ENCODE peak calls at places on chromosomes 7 and 10, in six cellular contexts. One of them, this sample, is unnamed.

GRCh38 chr10:12634532-12634931 is 285.2 kb downstream of the CAMK1D start:
- DNase-seq in HepG2: no peak
- DNase-seq in SK-N-SH: no peak
- DNase-seq in HCT116: no peak
- DNase-seq in GM12878: no peak
- DNase-seq in K562: no peak
- DNase-seq in this sample: no peak

GRCh38 chr7:144629011-144629410 is 206.8 kb downstream of the TPK1 start:
- DNase-seq in K562: no peak
- DNase-seq in HCT116: no peak
- DNase-seq in HepG2: no peak
- DNase-seq in SK-N-SH: no peak
- DNase-seq in GM12878: no peak
- DNase-seq in this sample: no peak

GRCh38 chr10:71342850-71343773 is 24.1 kb downstream of the SLC29A3 start:
- DNase-seq in GM12878: no peak
- DNase-seq in HCT116: no peak
- DNase-seq in K562: no peak
- DNase-seq in SK-N-SH: no peak
- DNase-seq in HepG2: peak; percentile 74
- DNase-seq in this sample: no peak

GRCh38 chr7:2131791-2132190 is 101.0 kb downstream of the MAD1L1 start:
- DNase-seq in GM12878: no peak
- DNase-seq in HepG2: no peak
- DNase-seq in HCT116: no peak
- DNase-seq in SK-N-SH: no peak
- DNase-seq in K562: no peak
- DNase-seq in this sample: no peak

GRCh38 chr7:66255533-66256100 is 50.5 kb downstream of the TPST1 start:
- DNase-seq in SK-N-SH: no peak
- DNase-seq in HepG2: no peak
- DNase-seq in K562: no peak
- DNase-seq in GM12878: no peak
- DNase-seq in HCT116: no peak
- DNase-seq in this sample: no peak

GRCh38 chr10:97376413-97376812 is 24.7 kb downstream of the RRP12 start:
- DNase-seq in K562: no peak
- DNase-seq in HepG2: no peak
- DNase-seq in HCT116: no peak
- DNase-seq in SK-N-SH: no peak
- DNase-seq in GM12878: no peak
- DNase-seq in this sample: no peak

GRCh38 chr10:28367865-28368541 is 65.1 kb upstream of the MPP7 start:
- DNase-seq in GM12878: peak; percentile 68
- DNase-seq in HCT116: no peak
- DNase-seq in K562: no peak
- DNase-seq in SK-N-SH: no peak
- DNase-seq in HepG2: no peak
- DNase-seq in this sample: no peak

GRCh38 chr7:871900-872537 is 4.3 kb upstream of the GET4 start:
- DNase-seq in K562: no peak
- DNase-seq in HepG2: no peak
- DNase-seq in GM12878: no peak
- DNase-seq in SK-N-SH: no peak
- DNase-seq in HCT116: no peak
- DNase-seq in this sample: no peak

GRCh38 chr7:56079450-56080185 is 13.1 kb downstream of the PHKG1 start:
- DNase-seq in SK-N-SH: peak; percentile 92
- DNase-seq in HepG2: peak; percentile 56
- DNase-seq in GM12878: no peak
- DNase-seq in K562: no peak
- DNase-seq in HCT116: no peak
- DNase-seq in this sample: peak; percentile 56

GRCh38 chr7:21507627-21508343 is 35.1 kb upstream of the DNAH11 start:
- DNase-seq in SK-N-SH: peak; percentile 19
- DNase-seq in HCT116: peak; percentile 4
- DNase-seq in HepG2: peak; percentile 34
- DNase-seq in K562: peak; percentile 16
- DNase-seq in GM12878: no peak
- DNase-seq in this sample: peak; percentile 78

GRCh38 chr7:23261843-23262452 is 15.4 kb downstream of the GPNMB start:
- DNase-seq in SK-N-SH: peak; percentile 91
- DNase-seq in HCT116: peak; percentile 58
- DNase-seq in HepG2: peak; percentile 58
- DNase-seq in GM12878: no peak
- DNase-seq in K562: peak; percentile 82
- DNase-seq in this sample: no peak

GRCh38 chr10:56547163-56547562 is 186.1 kb upstream of the ZWINT start:
- DNase-seq in HepG2: no peak
- DNase-seq in HCT116: no peak
- DNase-seq in SK-N-SH: peak; percentile 3
- DNase-seq in K562: no peak
- DNase-seq in GM12878: no peak
- DNase-seq in this sample: no peak
- TF ChIP-seq JUND in HepG2: no peak
- TF ChIP-seq JUND in HCT116: no peak
- TF ChIP-seq JUND in SK-N-SH: no peak
- TF ChIP-seq JUND in K562: no peak
- TF ChIP-seq JUND in GM12878: no peak
- TF ChIP-seq JUND in this sample: no peak

DNA sequence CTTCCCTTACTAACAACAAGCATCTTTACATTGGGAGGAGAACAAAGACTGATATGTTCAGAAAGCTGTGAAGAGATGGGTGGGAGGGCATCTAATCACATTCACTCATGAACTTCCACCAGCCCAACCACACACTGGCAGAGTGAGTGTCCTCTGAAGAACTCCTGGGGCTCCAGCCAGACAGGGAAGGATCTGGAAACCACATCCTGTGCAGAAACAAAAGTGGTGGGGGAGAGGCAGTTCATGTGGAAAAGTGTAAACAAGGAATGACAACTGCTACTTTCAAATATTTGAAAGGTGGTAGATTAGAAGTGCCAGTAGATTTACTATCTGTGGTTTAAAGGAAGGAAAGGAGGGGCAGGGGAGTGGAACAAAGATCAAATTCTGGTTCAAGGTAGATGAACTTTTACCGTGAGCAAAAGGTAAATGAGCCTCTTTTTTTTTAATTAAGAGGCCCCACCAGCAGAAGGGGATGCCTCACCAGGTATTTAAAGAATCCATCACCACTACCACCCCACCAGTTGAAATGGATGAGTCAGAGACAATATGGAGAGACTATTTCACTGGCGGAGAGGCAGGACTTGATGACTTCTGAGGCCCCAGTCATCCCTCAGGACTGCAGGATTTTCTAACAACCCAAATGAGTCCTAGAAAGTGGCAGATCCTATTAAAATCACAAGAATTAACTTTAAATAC is 34.5 kb downstream of the GOT1 start:
- DNase-seq in SK-N-SH: no peak
- DNase-seq in HCT116: no peak
- DNase-seq in HepG2: peak; percentile 89
- DNase-seq in GM12878: no peak
- DNase-seq in K562: no peak
- DNase-seq in this sample: no peak
- TF ChIP-seq POLR2AphosphoS5 in SK-N-SH: peak; percentile 8
- TF ChIP-seq POLR2AphosphoS5 in HCT116: no peak
- TF ChIP-seq POLR2AphosphoS5 in HepG2: peak; percentile 42
- TF ChIP-seq POLR2AphosphoS5 in GM12878: no peak
- TF ChIP-seq POLR2AphosphoS5 in K562: no peak
- TF ChIP-seq POLR2AphosphoS5 in this sample: no peak

GRCh38 chr10:61795551-61795950 is 105.9 kb upstream of the ARID5B start:
- DNase-seq in K562: peak; percentile 74
- DNase-seq in HCT116: no peak
- DNase-seq in HepG2: no peak
- DNase-seq in SK-N-SH: no peak
- DNase-seq in GM12878: no peak
- DNase-seq in this sample: no peak

GRCh38 chr10:61792921-61793320 is 108.6 kb upstream of the ARID5B start:
- DNase-seq in SK-N-SH: no peak
- DNase-seq in GM12878: no peak
- DNase-seq in K562: no peak
- DNase-seq in HepG2: no peak
- DNase-seq in HCT116: no peak
- DNase-seq in this sample: no peak

GRCh38 chr10:61792097-61792496 is 109.4 kb upstream of the ARID5B start:
- DNase-seq in HepG2: no peak
- DNase-seq in HCT116: no peak
- DNase-seq in SK-N-SH: no peak
- DNase-seq in GM12878: no peak
- DNase-seq in K562: no peak
- DNase-seq in this sample: no peak

GRCh38 chr10:61795147-61795546 is 106.4 kb upstream of the ARID5B start:
- DNase-seq in K562: no peak
- DNase-seq in HCT116: no peak
- DNase-seq in GM12878: no peak
- DNase-seq in HepG2: no peak
- DNase-seq in SK-N-SH: no peak
- DNase-seq in this sample: no peak

GRCh38 chr10:61793760-61794713 is 107.5 kb upstream of the ARID5B start:
- DNase-seq in K562: no peak
- DNase-seq in HCT116: no peak
- DNase-seq in GM12878: no peak
- DNase-seq in SK-N-SH: peak; percentile 11
- DNase-seq in HepG2: no peak
- DNase-seq in this sample: no peak
- TF ChIP-seq JUND in K562: no peak
- TF ChIP-seq JUND in HCT116: no peak
- TF ChIP-seq JUND in GM12878: no peak
- TF ChIP-seq JUND in SK-N-SH: no peak
- TF ChIP-seq JUND in HepG2: no peak
- TF ChIP-seq JUND in this sample: no peak

DNA sequence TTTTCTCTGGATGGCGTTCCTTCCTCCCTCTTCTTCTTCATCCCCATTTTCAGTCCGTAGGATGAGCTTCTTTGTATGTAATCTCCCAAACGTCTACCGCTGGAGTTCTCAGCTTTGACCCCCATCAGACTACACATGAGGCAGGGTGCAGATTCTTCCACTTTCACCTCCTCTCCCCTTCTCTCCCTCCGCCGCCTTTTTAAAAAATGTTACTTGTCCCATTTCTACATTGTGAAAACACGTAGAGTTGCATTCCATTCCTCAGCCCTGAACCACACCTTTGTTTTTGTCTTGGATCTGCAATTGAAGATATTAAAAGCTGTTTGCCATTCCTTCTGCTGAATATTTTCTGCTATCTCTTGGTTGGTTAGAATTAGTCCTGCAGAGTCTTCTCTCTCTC is 6.2 kb downstream of the ADIRF start:
- DNase-seq in SK-N-SH: no peak
- DNase-seq in K562: no peak
- DNase-seq in HepG2: no peak
- DNase-seq in HCT116: no peak
- DNase-seq in GM12878: no peak
- DNase-seq in this sample: no peak
- TF ChIP-seq POLR2AphosphoS5 in SK-N-SH: no peak
- TF ChIP-seq POLR2AphosphoS5 in K562: no peak
- TF ChIP-seq POLR2AphosphoS5 in HepG2: no peak
- TF ChIP-seq POLR2AphosphoS5 in HCT116: no peak
- TF ChIP-seq POLR2AphosphoS5 in GM12878: no peak
- TF ChIP-seq POLR2AphosphoS5 in this sample: no peak

GRCh38 chr10:35896011-35896410 is 253.9 kb upstream of the FZD8 start:
- DNase-seq in SK-N-SH: no peak
- DNase-seq in HCT116: no peak
- DNase-seq in K562: no peak
- DNase-seq in HepG2: no peak
- DNase-seq in GM12878: no peak
- DNase-seq in this sample: no peak
- TF ChIP-seq JUND in SK-N-SH: no peak
- TF ChIP-seq JUND in HCT116: no peak
- TF ChIP-seq JUND in K562: no peak
- TF ChIP-seq JUND in HepG2: no peak
- TF ChIP-seq JUND in GM12878: no peak
- TF ChIP-seq JUND in this sample: no peak

DNA sequence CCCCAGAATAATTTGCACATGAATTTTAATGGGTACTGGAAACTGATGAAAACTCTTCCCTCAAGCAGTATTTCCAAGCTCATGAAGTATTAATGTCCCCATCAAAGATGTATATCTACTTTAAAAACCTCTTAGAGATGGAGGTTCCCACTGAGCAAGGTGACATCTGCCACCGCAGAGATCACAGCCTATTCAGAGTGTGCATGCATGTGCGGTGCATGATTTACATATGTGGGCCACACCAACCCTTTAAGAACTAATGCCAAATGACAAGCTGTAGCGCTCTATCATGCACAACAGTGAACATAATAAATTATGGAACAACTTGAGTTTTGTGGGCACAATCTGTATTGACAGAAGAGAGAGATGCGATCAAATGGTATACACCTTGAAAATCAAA is 139.8 kb upstream of the ADCY1 start:
- DNase-seq in SK-N-SH: no peak
- DNase-seq in GM12878: no peak
- DNase-seq in HCT116: no peak
- DNase-seq in HepG2: no peak
- DNase-seq in K562: no peak
- DNase-seq in this sample: no peak
- TF ChIP-seq POLR2AphosphoS5 in SK-N-SH: no peak
- TF ChIP-seq POLR2AphosphoS5 in GM12878: no peak
- TF ChIP-seq POLR2AphosphoS5 in HCT116: no peak
- TF ChIP-seq POLR2AphosphoS5 in HepG2: no peak
- TF ChIP-seq POLR2AphosphoS5 in K562: no peak
- TF ChIP-seq POLR2AphosphoS5 in this sample: no peak

DNA sequence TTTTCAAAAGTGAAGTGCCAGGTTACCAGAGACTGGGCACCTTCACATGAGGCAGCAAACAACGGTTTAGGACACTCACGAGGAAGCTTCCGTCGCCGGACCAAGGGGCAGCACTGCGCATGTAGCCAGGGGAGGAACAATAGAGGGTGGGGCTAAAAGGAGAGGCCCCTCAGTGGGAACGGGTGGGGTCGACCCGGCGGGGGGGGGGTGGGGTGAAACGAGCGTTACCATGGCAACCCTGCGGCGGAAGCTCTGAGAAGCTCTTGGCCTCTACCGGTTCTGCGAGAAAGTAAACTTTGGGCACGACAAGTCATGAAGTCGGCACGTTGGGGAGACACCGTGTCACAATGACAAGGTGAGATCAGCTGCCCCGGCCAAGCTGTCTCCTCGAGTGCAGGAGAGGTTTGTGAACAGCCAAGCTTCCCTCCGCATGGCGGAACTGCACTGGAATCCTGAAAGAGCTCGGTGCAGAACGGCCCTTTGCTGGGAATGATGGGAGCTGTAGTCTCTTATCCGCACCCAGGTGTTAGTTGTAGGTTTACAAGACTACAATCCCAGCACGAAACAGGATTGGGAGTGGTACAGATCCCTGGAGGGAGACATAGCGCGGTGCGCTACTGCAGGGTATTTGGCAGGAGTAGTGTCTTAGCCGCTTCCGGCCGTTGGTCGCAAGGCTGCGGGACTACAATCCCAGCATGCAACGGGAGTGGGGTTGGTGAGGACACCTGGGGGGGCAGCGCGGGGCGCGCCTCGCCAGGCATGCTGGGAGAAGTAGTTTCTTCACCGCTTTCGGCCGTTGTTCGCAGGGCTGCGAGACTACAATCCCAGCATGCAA is 72.8 kb upstream of the ZNF722 start:
- DNase-seq in SK-N-SH: peak; percentile 96
- DNase-seq in HepG2: no peak
- DNase-seq in K562: peak; percentile 42
- DNase-seq in GM12878: no peak
- DNase-seq in HCT116: no peak
- DNase-seq in this sample: no peak
- TF ChIP-seq JUND in SK-N-SH: no peak
- TF ChIP-seq JUND in HepG2: no peak
- TF ChIP-seq JUND in K562: no peak
- TF ChIP-seq JUND in GM12878: no peak
- TF ChIP-seq JUND in HCT116: no peak
- TF ChIP-seq JUND in this sample: no peak